ENCODE peak calls at places on chromosome 7, in four cellular contexts. One of them, this sample, is unnamed.

GRCh38 chr7:148953676-148954075 is 69.6 kb upstream of the EZH2 start:
- DNase-seq in GM13977: no peak
- DNase-seq in BJ: no peak
- DNase-seq in heart left ventricle: no peak
- DNase-seq in this sample: no peak

GRCh38 chr7:20598479-20599419 is 16.7 kb upstream of the ABCB5 start:
- DNase-seq in GM13977: peak; percentile 49
- DNase-seq in BJ: no peak
- DNase-seq in heart left ventricle: no peak
- DNase-seq in this sample: peak; percentile 37

GRCh38 chr7:22443370-22444180 is 56.4 kb downstream of the STEAP1B start:
- DNase-seq in GM13977: no peak
- DNase-seq in BJ: no peak
- DNase-seq in heart left ventricle: no peak
- DNase-seq in this sample: no peak

GRCh38 chr7:113331155-113331898 is 213.0 kb upstream of the SMIM30 start:
- DNase-seq in GM13977: no peak
- DNase-seq in BJ: no peak
- DNase-seq in heart left ventricle: peak; percentile 18
- DNase-seq in this sample: no peak

GRCh38 chr7:28755255-28755654 is 202.9 kb downstream of the TRIL start:
- DNase-seq in GM13977: no peak
- DNase-seq in BJ: no peak
- DNase-seq in heart left ventricle: no peak
- DNase-seq in this sample: no peak

GRCh38 chr7:100220833-100221718 is 1.3 kb downstream of the PVRIG start:
- DNase-seq in GM13977: peak; percentile 81
- DNase-seq in BJ: no peak
- DNase-seq in heart left ventricle: no peak
- DNase-seq in this sample: no peak

GRCh38 chr7:74476546-74477095 is 22.9 kb downstream of the GTF2IRD1 start:
- DNase-seq in GM13977: no peak
- DNase-seq in BJ: no peak
- DNase-seq in heart left ventricle: no peak
- DNase-seq in this sample: no peak

GRCh38 chr7:55132890-55133551 is 114.2 kb downstream of the EGFR start:
- DNase-seq in GM13977: no peak
- DNase-seq in BJ: peak; percentile 98
- DNase-seq in heart left ventricle: no peak
- DNase-seq in this sample: peak; percentile 97

GRCh38 chr7:103446046-103446520 is at the start of gene SLC26A5:
- DNase-seq in GM13977: peak; percentile 53
- DNase-seq in BJ: no peak
- DNase-seq in heart left ventricle: no peak
- DNase-seq in this sample: no peak

GRCh38 chr7:99380032-99380822 is 5.7 kb downstream of the ARPC1B start:
- DNase-seq in GM13977: peak; percentile 76
- DNase-seq in BJ: no peak
- DNase-seq in heart left ventricle: peak; percentile 64
- DNase-seq in this sample: no peak

GRCh38 chr7:10412426-10413019 is 561.1 kb upstream of the PHF14 start:
- DNase-seq in GM13977: peak; percentile 26
- DNase-seq in BJ: no peak
- DNase-seq in heart left ventricle: peak; percentile 16
- DNase-seq in this sample: no peak

GRCh38 chr7:132601783-132602182 is 25.5 kb upstream of the PLXNA4 start:
- DNase-seq in GM13977: no peak
- DNase-seq in BJ: no peak
- DNase-seq in heart left ventricle: no peak
- DNase-seq in this sample: no peak

GRCh38 chr7:11341285-11341944 is 367.7 kb downstream of the PHF14 start:
- DNase-seq in GM13977: no peak
- DNase-seq in BJ: no peak
- DNase-seq in heart left ventricle: no peak
- DNase-seq in this sample: no peak

GRCh38 chr7:80040335-80040734 is 94.3 kb upstream of the GNAI1 start:
- DNase-seq in GM13977: no peak
- DNase-seq in BJ: no peak
- DNase-seq in heart left ventricle: no peak
- DNase-seq in this sample: no peak

GRCh38 chr7:99525713-99526440 is 21.4 kb downstream of the ZKSCAN5 start:
- DNase-seq in GM13977: no peak
- DNase-seq in BJ: no peak
- DNase-seq in heart left ventricle: no peak
- DNase-seq in this sample: no peak

GRCh38 chr7:155213385-155213784 is 84.3 kb upstream of the INSIG1 start:
- DNase-seq in GM13977: no peak
- DNase-seq in BJ: no peak
- DNase-seq in heart left ventricle: no peak
- DNase-seq in this sample: no peak

GRCh38 chr7:94069154-94069739 is 65.1 kb upstream of the BET1 start:
- DNase-seq in GM13977: peak; percentile 12
- DNase-seq in BJ: no peak
- DNase-seq in heart left ventricle: no peak
- DNase-seq in this sample: no peak

GRCh38 chr7:110446658-110447057 is 644.3 kb upstream of the LRRN3 start:
- DNase-seq in GM13977: no peak
- DNase-seq in BJ: no peak
- DNase-seq in heart left ventricle: no peak
- DNase-seq in this sample: no peak

GRCh38 chr7:47771301-47771989 is 176.8 kb downstream of the PKD1L1 start:
- DNase-seq in GM13977: no peak
- DNase-seq in BJ: no peak
- DNase-seq in heart left ventricle: no peak
- DNase-seq in this sample: no peak

GRCh38 chr7:95342642-95343252 is 18.4 kb upstream of the PON1 start:
- DNase-seq in GM13977: no peak
- DNase-seq in BJ: no peak
- DNase-seq in heart left ventricle: no peak
- DNase-seq in this sample: no peak

GRCh38 chr7:102085223-102085772 is 201.4 kb upstream of the SH2B2 start:
- DNase-seq in GM13977: no peak
- DNase-seq in BJ: no peak
- DNase-seq in heart left ventricle: peak; percentile 2
- DNase-seq in this sample: no peak

GRCh38 chr7:55568613-55569268 is 3.6 kb downstream of the VOPP1 start:
- DNase-seq in GM13977: no peak
- DNase-seq in BJ: no peak
- DNase-seq in heart left ventricle: no peak
- DNase-seq in this sample: no peak

GRCh38 chr7:41046221-41046761 is 656.6 kb downstream of the INHBA start:
- DNase-seq in GM13977: no peak
- DNase-seq in BJ: peak; percentile 24
- DNase-seq in heart left ventricle: peak; percentile 44
- DNase-seq in this sample: no peak

GRCh38 chr7:457814-458510 is 61.7 kb downstream of the PDGFA start:
- DNase-seq in GM13977: no peak
- DNase-seq in BJ: no peak
- DNase-seq in heart left ventricle: no peak
- DNase-seq in this sample: no peak

GRCh38 chr7:40570218-40570617 is 435.4 kb downstream of the SUGCT start:
- DNase-seq in GM13977: no peak
- DNase-seq in BJ: no peak
- DNase-seq in heart left ventricle: no peak
- DNase-seq in this sample: no peak

GRCh38 chr7:36739351-36739750 is 15.1 kb upstream of the AOAH start:
- DNase-seq in GM13977: no peak
- DNase-seq in BJ: no peak
- DNase-seq in heart left ventricle: no peak
- DNase-seq in this sample: no peak

GRCh38 chr7:36735172-36735571 is 10.9 kb upstream of the AOAH start:
- DNase-seq in GM13977: no peak
- DNase-seq in BJ: no peak
- DNase-seq in heart left ventricle: no peak
- DNase-seq in this sample: peak; percentile 41

GRCh38 chr7:36736090-36736826 is 12.0 kb upstream of the AOAH start:
- DNase-seq in GM13977: no peak
- DNase-seq in BJ: no peak
- DNase-seq in heart left ventricle: no peak
- DNase-seq in this sample: no peak

GRCh38 chr7:36734731-36735130 is 10.4 kb upstream of the AOAH start:
- DNase-seq in GM13977: no peak
- DNase-seq in BJ: no peak
- DNase-seq in heart left ventricle: no peak
- DNase-seq in this sample: no peak

GRCh38 chr7:36736827-36737211 is 12.5 kb upstream of the AOAH start:
- DNase-seq in GM13977: no peak
- DNase-seq in BJ: no peak
- DNase-seq in heart left ventricle: no peak
- DNase-seq in this sample: no peak
- TF ChIP-seq CTCF in GM13977: no peak
- TF ChIP-seq CTCF in BJ: no peak
- TF ChIP-seq CTCF in heart left ventricle: no peak
- TF ChIP-seq CTCF in this sample: no peak

GRCh38 chr7:30470783-30471182 is 7.8 kb downstream of the NOD1 start:
- DNase-seq in GM13977: no peak
- DNase-seq in BJ: peak; percentile 64
- DNase-seq in heart left ventricle: peak; percentile 72
- DNase-seq in this sample: no peak

GRCh38 chr7:30472081-30472770 is 6.4 kb downstream of the NOD1 start:
- DNase-seq in GM13977: no peak
- DNase-seq in BJ: no peak
- DNase-seq in heart left ventricle: no peak
- DNase-seq in this sample: no peak

GRCh38 chr7:30472771-30473392 is 5.7 kb downstream of the NOD1 start:
- DNase-seq in GM13977: no peak
- DNase-seq in BJ: no peak
- DNase-seq in heart left ventricle: no peak
- DNase-seq in this sample: no peak

GRCh38 chr7:30470163-30470770 is 8.3 kb downstream of the NOD1 start:
- DNase-seq in GM13977: no peak
- DNase-seq in BJ: no peak
- DNase-seq in heart left ventricle: peak; percentile 48
- DNase-seq in this sample: no peak

GRCh38 chr7:30471205-30471604 is 7.4 kb downstream of the NOD1 start:
- DNase-seq in GM13977: no peak
- DNase-seq in BJ: no peak
- DNase-seq in heart left ventricle: no peak
- DNase-seq in this sample: no peak
- TF ChIP-seq CTCF in GM13977: no peak
- TF ChIP-seq CTCF in BJ: no peak
- TF ChIP-seq CTCF in heart left ventricle: no peak
- TF ChIP-seq CTCF in this sample: no peak

GRCh38 chr7:139767561-139767982 is 10.2 kb downstream of the HIPK2 start:
- DNase-seq in GM13977: peak; percentile 39
- DNase-seq in BJ: no peak
- DNase-seq in heart left ventricle: no peak
- DNase-seq in this sample: no peak
- TF ChIP-seq CTCF in GM13977: no peak
- TF ChIP-seq CTCF in BJ: no peak
- TF ChIP-seq CTCF in heart left ventricle: no peak
- TF ChIP-seq CTCF in this sample: no peak

DNA sequence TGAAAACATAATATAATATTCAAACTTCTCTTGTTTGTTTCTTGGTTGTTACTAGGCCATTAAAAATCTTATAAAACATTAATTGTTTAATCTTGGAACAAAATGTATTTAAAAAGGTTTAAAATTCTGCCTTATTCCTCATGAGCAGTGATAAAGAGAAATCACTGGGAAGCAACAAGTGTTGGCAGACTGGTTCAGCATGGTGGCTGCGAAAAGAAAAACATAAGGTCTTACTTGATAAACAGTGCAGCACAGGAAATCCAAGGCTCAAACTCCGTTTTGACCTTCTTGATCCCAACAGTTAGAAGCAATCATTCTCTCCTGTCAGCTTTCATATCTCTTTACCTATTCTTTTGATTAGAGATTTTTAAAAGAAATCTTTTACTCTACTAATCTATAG is 530.8 kb downstream of the CNTNAP2 start:
- DNase-seq in GM13977: no peak
- DNase-seq in BJ: no peak
- DNase-seq in heart left ventricle: no peak
- DNase-seq in this sample: no peak
- TF ChIP-seq CTCF in GM13977: no peak
- TF ChIP-seq CTCF in BJ: no peak
- TF ChIP-seq CTCF in heart left ventricle: no peak
- TF ChIP-seq CTCF in this sample: no peak

DNA sequence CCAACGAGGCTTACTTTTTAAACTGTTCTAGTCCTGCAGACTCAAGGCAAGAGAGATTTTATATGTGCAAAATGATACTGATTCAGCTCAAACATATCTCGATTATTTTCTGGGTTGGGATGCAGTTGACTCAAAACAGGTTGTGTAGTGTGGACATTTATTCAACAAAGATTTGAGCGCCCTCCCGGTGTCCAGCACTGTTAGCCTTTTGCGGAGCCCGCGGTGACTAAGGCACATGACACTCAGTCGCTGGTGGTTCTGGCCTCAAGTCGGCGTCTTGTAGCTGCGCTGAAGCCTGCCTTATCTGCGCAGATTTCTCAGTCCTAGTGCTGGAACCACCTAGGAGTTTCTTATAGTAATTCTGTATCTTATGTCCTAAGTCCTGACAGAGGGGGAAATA is 938 bp upstream of the CADPS2 start:
- DNase-seq in GM13977: peak; percentile 35
- DNase-seq in BJ: no peak
- DNase-seq in heart left ventricle: peak; percentile 69
- DNase-seq in this sample: peak; percentile 49
- TF ChIP-seq CTCF in GM13977: no peak
- TF ChIP-seq CTCF in BJ: no peak
- TF ChIP-seq CTCF in heart left ventricle: no peak
- TF ChIP-seq CTCF in this sample: peak; percentile 39

GRCh38 chr7:2069472-2069860 is 163.3 kb downstream of the MAD1L1 start:
- DNase-seq in GM13977: no peak
- DNase-seq in BJ: no peak
- DNase-seq in heart left ventricle: no peak
- DNase-seq in this sample: no peak
- TF ChIP-seq CTCF in GM13977: no peak
- TF ChIP-seq CTCF in BJ: no peak
- TF ChIP-seq CTCF in heart left ventricle: no peak
- TF ChIP-seq CTCF in this sample: no peak